ENCODE peak calls at places on chromosomes 4 and X, in nine cellular contexts. One of them, this sample, is unnamed.

GRCh38 chr4:143386812-143387211 is 50.1 kb downstream of the GAB1 start:
- DNase-seq in fibroblast of pulmonary artery: peak
- DNase-seq in HCT116: no peak
- DNase-seq in keratinocyte: no peak
- DNase-seq in upper lobe of right lung: no peak
- DNase-seq in brain microvascular endothelial cell: peak
- DNase-seq in NB4: no peak
- DNase-seq in retinal pigment epithelial cell: no peak
- DNase-seq in AG10803: no peak
- DNase-seq in this sample: no peak

GRCh38 chrX:134636859-134637258 is 21.4 kb downstream of the PLAC1 start:
- DNase-seq in keratinocyte: no peak
- DNase-seq in HCT116: no peak
- DNase-seq in brain microvascular endothelial cell: no peak
- DNase-seq in AG10803: peak
- DNase-seq in retinal pigment epithelial cell: no peak
- DNase-seq in NB4: no peak
- DNase-seq in fibroblast of pulmonary artery: peak
- DNase-seq in upper lobe of right lung: no peak
- DNase-seq in this sample: no peak

GRCh38 chrX:121258545-121258944 is 211.1 kb downstream of the GLUD2 start:
- DNase-seq in upper lobe of right lung: no peak
- DNase-seq in brain microvascular endothelial cell: no peak
- DNase-seq in HCT116: no peak
- DNase-seq in keratinocyte: no peak
- DNase-seq in AG10803: no peak
- DNase-seq in fibroblast of pulmonary artery: no peak
- DNase-seq in NB4: no peak
- DNase-seq in retinal pigment epithelial cell: no peak
- DNase-seq in this sample: no peak

GRCh38 chr4:145762719-145763118 is 82.8 kb downstream of the C4orf51 start:
- DNase-seq in brain microvascular endothelial cell: no peak
- DNase-seq in upper lobe of right lung: no peak
- DNase-seq in fibroblast of pulmonary artery: no peak
- DNase-seq in NB4: no peak
- DNase-seq in AG10803: no peak
- DNase-seq in retinal pigment epithelial cell: no peak
- DNase-seq in HCT116: no peak
- DNase-seq in keratinocyte: no peak
- DNase-seq in this sample: no peak

GRCh38 chr4:115580901-115581300 is 467.5 kb upstream of the NDST4 start:
- DNase-seq in AG10803: no peak
- DNase-seq in fibroblast of pulmonary artery: no peak
- DNase-seq in retinal pigment epithelial cell: no peak
- DNase-seq in brain microvascular endothelial cell: no peak
- DNase-seq in upper lobe of right lung: no peak
- DNase-seq in keratinocyte: no peak
- DNase-seq in NB4: no peak
- DNase-seq in HCT116: no peak
- DNase-seq in this sample: no peak

GRCh38 chr4:150337709-150338108 is 244.2 kb upstream of the MAB21L2 start:
- DNase-seq in HCT116: no peak
- DNase-seq in AG10803: peak
- DNase-seq in upper lobe of right lung: no peak
- DNase-seq in keratinocyte: no peak
- DNase-seq in brain microvascular endothelial cell: no peak
- DNase-seq in retinal pigment epithelial cell: peak
- DNase-seq in fibroblast of pulmonary artery: peak
- DNase-seq in NB4: no peak
- DNase-seq in this sample: no peak

GRCh38 chrX:13398073-13398823 is 78.4 kb upstream of the ATXN3L start:
- DNase-seq in keratinocyte: peak
- DNase-seq in brain microvascular endothelial cell: peak
- DNase-seq in retinal pigment epithelial cell: peak
- DNase-seq in upper lobe of right lung: no peak
- DNase-seq in NB4: peak
- DNase-seq in fibroblast of pulmonary artery: peak
- DNase-seq in AG10803: peak
- DNase-seq in HCT116: peak
- DNase-seq in this sample: no peak

GRCh38 chr4:183449193-183449888 is 4.9 kb downstream of the CDKN2AIP start:
- DNase-seq in HCT116: no peak
- DNase-seq in NB4: no peak
- DNase-seq in retinal pigment epithelial cell: peak
- DNase-seq in fibroblast of pulmonary artery: peak
- DNase-seq in upper lobe of right lung: no peak
- DNase-seq in brain microvascular endothelial cell: peak
- DNase-seq in keratinocyte: no peak
- DNase-seq in AG10803: peak
- DNase-seq in this sample: no peak

GRCh38 chrX:140701480-140701879 is 8.1 kb upstream of the LINC00632 start:
- DNase-seq in NB4: peak
- DNase-seq in keratinocyte: no peak
- DNase-seq in fibroblast of pulmonary artery: peak
- DNase-seq in retinal pigment epithelial cell: no peak
- DNase-seq in HCT116: no peak
- DNase-seq in brain microvascular endothelial cell: peak
- DNase-seq in AG10803: peak
- DNase-seq in upper lobe of right lung: no peak
- DNase-seq in this sample: no peak

GRCh38 chr4:79598801-79599200 is 190.8 kb upstream of the GK2 start:
- DNase-seq in brain microvascular endothelial cell: no peak
- DNase-seq in upper lobe of right lung: no peak
- DNase-seq in retinal pigment epithelial cell: no peak
- DNase-seq in keratinocyte: no peak
- DNase-seq in NB4: no peak
- DNase-seq in AG10803: no peak
- DNase-seq in fibroblast of pulmonary artery: no peak
- DNase-seq in HCT116: no peak
- DNase-seq in this sample: no peak

GRCh38 chrX:84156831-84157230 is 31.2 kb downstream of the RPS6KA6 start:
- DNase-seq in keratinocyte: no peak
- DNase-seq in brain microvascular endothelial cell: no peak
- DNase-seq in upper lobe of right lung: no peak
- DNase-seq in fibroblast of pulmonary artery: no peak
- DNase-seq in AG10803: no peak
- DNase-seq in NB4: no peak
- DNase-seq in HCT116: no peak
- DNase-seq in retinal pigment epithelial cell: no peak
- DNase-seq in this sample: no peak

GRCh38 chr4:90095000-90095399 is 32.2 kb upstream of the CCSER1 start:
- DNase-seq in brain microvascular endothelial cell: no peak
- DNase-seq in fibroblast of pulmonary artery: no peak
- DNase-seq in upper lobe of right lung: no peak
- DNase-seq in AG10803: no peak
- DNase-seq in HCT116: no peak
- DNase-seq in NB4: no peak
- DNase-seq in keratinocyte: no peak
- DNase-seq in retinal pigment epithelial cell: peak
- DNase-seq in this sample: no peak

GRCh38 chr4:112083587-112084347 is 61.5 kb upstream of the FAM241A start:
- DNase-seq in AG10803: no peak
- DNase-seq in upper lobe of right lung: no peak
- DNase-seq in NB4: no peak
- DNase-seq in keratinocyte: no peak
- DNase-seq in fibroblast of pulmonary artery: peak
- DNase-seq in brain microvascular endothelial cell: peak
- DNase-seq in HCT116: no peak
- DNase-seq in retinal pigment epithelial cell: no peak
- DNase-seq in this sample: no peak

GRCh38 chrX:103175944-103176753 is 38.8 kb upstream of the BEX4 start:
- DNase-seq in AG10803: peak
- DNase-seq in fibroblast of pulmonary artery: peak
- DNase-seq in upper lobe of right lung: no peak
- DNase-seq in retinal pigment epithelial cell: no peak
- DNase-seq in HCT116: no peak
- DNase-seq in keratinocyte: no peak
- DNase-seq in NB4: peak
- DNase-seq in brain microvascular endothelial cell: peak
- DNase-seq in this sample: peak

GRCh38 chrX:102067966-102068723 is 57.3 kb upstream of the TCEAL2 start:
- DNase-seq in NB4: peak
- DNase-seq in HCT116: no peak
- DNase-seq in AG10803: peak
- DNase-seq in fibroblast of pulmonary artery: peak
- DNase-seq in brain microvascular endothelial cell: peak
- DNase-seq in retinal pigment epithelial cell: no peak
- DNase-seq in keratinocyte: no peak
- DNase-seq in upper lobe of right lung: no peak
- DNase-seq in this sample: no peak

GRCh38 chr4:21181716-21182115 is 481.5 kb downstream of the PACRGL start:
- DNase-seq in NB4: no peak
- DNase-seq in upper lobe of right lung: no peak
- DNase-seq in AG10803: no peak
- DNase-seq in fibroblast of pulmonary artery: no peak
- DNase-seq in HCT116: no peak
- DNase-seq in retinal pigment epithelial cell: no peak
- DNase-seq in keratinocyte: no peak
- DNase-seq in brain microvascular endothelial cell: no peak
- DNase-seq in this sample: no peak

GRCh38 chr4:21184788-21185187 is 484.5 kb downstream of the PACRGL start:
- DNase-seq in AG10803: no peak
- DNase-seq in fibroblast of pulmonary artery: no peak
- DNase-seq in HCT116: no peak
- DNase-seq in keratinocyte: no peak
- DNase-seq in retinal pigment epithelial cell: no peak
- DNase-seq in upper lobe of right lung: no peak
- DNase-seq in NB4: no peak
- DNase-seq in brain microvascular endothelial cell: no peak
- DNase-seq in this sample: no peak
- TF ChIP-seq CTCF in AG10803: no peak
- TF ChIP-seq CTCF in fibroblast of pulmonary artery: no peak
- TF ChIP-seq CTCF in HCT116: no peak
- TF ChIP-seq CTCF in keratinocyte: no peak
- TF ChIP-seq CTCF in retinal pigment epithelial cell: no peak
- TF ChIP-seq CTCF in upper lobe of right lung: no peak
- TF ChIP-seq CTCF in NB4: no peak
- TF ChIP-seq CTCF in brain microvascular endothelial cell: no peak
- TF ChIP-seq CTCF in this sample: no peak

GRCh38 chr4:83618991-83619390 is 83.1 kb downstream of the GPAT3 start:
- DNase-seq in brain microvascular endothelial cell: no peak
- DNase-seq in NB4: peak
- DNase-seq in fibroblast of pulmonary artery: peak
- DNase-seq in upper lobe of right lung: no peak
- DNase-seq in keratinocyte: peak
- DNase-seq in AG10803: peak
- DNase-seq in HCT116: no peak
- DNase-seq in retinal pigment epithelial cell: no peak
- DNase-seq in this sample: no peak
- H3K4me3 ChIP-seq in brain microvascular endothelial cell: no peak
- H3K4me3 ChIP-seq in NB4: no peak
- H3K4me3 ChIP-seq in fibroblast of pulmonary artery: no peak
- H3K4me3 ChIP-seq in upper lobe of right lung: no peak
- H3K4me3 ChIP-seq in keratinocyte: no peak
- H3K4me3 ChIP-seq in AG10803: no peak
- H3K4me3 ChIP-seq in HCT116: peak
- H3K4me3 ChIP-seq in retinal pigment epithelial cell: no peak
- H3K4me3 ChIP-seq in this sample: no peak

GRCh38 chrX:40550069-40550468 is 30.7 kb upstream of the ATP6AP2 start:
- DNase-seq in AG10803: no peak
- DNase-seq in upper lobe of right lung: no peak
- DNase-seq in NB4: no peak
- DNase-seq in retinal pigment epithelial cell: no peak
- DNase-seq in HCT116: no peak
- DNase-seq in brain microvascular endothelial cell: no peak
- DNase-seq in fibroblast of pulmonary artery: no peak
- DNase-seq in keratinocyte: no peak
- DNase-seq in this sample: no peak

GRCh38 chrX:40546870-40547269 is 33.9 kb upstream of the ATP6AP2 start:
- DNase-seq in upper lobe of right lung: no peak
- DNase-seq in fibroblast of pulmonary artery: no peak
- DNase-seq in retinal pigment epithelial cell: no peak
- DNase-seq in brain microvascular endothelial cell: no peak
- DNase-seq in AG10803: no peak
- DNase-seq in HCT116: no peak
- DNase-seq in keratinocyte: no peak
- DNase-seq in NB4: no peak
- DNase-seq in this sample: no peak

GRCh38 chrX:40558590-40558989 is 22.2 kb upstream of the ATP6AP2 start:
- DNase-seq in upper lobe of right lung: no peak
- DNase-seq in AG10803: no peak
- DNase-seq in NB4: no peak
- DNase-seq in brain microvascular endothelial cell: no peak
- DNase-seq in fibroblast of pulmonary artery: no peak
- DNase-seq in keratinocyte: no peak
- DNase-seq in retinal pigment epithelial cell: no peak
- DNase-seq in HCT116: no peak
- DNase-seq in this sample: no peak

DNA sequence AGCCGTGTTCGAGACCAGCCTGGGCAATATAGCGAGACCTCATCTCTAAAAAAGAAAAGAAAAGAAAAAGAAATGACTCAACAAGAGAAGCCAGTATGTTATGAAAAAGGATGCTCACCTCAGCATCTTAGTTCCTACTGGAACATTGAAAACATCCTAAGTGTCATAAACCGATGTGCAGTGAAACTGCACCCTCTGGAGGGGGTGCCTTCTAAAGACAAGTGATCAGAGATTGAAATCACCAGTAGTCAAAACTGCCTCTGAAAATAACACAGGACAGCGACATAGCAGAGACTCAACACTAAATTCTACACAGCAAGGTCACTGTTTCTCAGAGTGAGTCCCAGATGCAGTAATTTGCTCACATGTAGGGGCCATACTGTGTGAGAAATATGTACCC is 28.0 kb upstream of the ATP6AP2 start:
- DNase-seq in HCT116: no peak
- DNase-seq in keratinocyte: no peak
- DNase-seq in AG10803: peak
- DNase-seq in fibroblast of pulmonary artery: peak
- DNase-seq in upper lobe of right lung: no peak
- DNase-seq in NB4: peak
- DNase-seq in retinal pigment epithelial cell: no peak
- DNase-seq in brain microvascular endothelial cell: no peak
- DNase-seq in this sample: no peak
- TF ChIP-seq CTCF in HCT116: peak
- TF ChIP-seq CTCF in keratinocyte: peak
- TF ChIP-seq CTCF in AG10803: peak
- TF ChIP-seq CTCF in fibroblast of pulmonary artery: peak
- TF ChIP-seq CTCF in upper lobe of right lung: no peak
- TF ChIP-seq CTCF in NB4: peak
- TF ChIP-seq CTCF in retinal pigment epithelial cell: peak
- TF ChIP-seq CTCF in brain microvascular endothelial cell: peak
- TF ChIP-seq CTCF in this sample: no peak

DNA sequence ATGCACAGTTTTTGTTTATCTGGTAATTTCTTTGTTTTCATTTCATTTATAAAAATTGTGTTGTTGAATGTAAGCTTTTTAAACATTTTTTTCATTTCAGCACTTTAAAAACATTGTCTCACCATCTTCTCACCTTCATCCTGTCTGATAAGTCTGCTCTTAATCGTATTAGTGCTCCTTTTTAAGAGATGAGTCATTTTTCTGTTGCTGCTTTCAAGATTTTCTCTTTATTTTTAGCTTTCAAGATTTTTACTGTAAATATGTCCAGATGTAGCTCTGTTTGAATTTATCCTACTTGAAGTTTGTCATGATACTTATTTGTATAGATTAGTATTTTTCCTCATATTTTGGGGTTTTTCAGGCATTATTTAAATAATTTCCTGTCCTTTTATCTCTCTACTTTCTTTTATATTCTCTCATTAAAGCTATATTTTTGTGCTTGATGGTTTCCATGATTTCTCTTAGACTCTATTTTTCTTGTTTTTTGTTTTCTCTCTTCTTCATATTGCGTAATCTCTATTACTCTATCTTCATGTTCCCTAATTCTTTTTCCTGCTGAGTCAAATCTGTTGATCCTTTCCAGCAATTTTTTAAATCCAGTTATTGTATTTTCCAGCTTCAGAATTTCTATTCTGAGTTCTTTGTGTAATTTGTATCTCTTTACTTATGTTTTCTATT is 1400.4 kb upstream of the PCDH7 start:
- DNase-seq in NB4: no peak
- DNase-seq in retinal pigment epithelial cell: no peak
- DNase-seq in brain microvascular endothelial cell: no peak
- DNase-seq in keratinocyte: no peak
- DNase-seq in fibroblast of pulmonary artery: no peak
- DNase-seq in AG10803: no peak
- DNase-seq in upper lobe of right lung: no peak
- DNase-seq in HCT116: no peak
- DNase-seq in this sample: no peak
- H3K4me3 ChIP-seq in NB4: no peak
- H3K4me3 ChIP-seq in retinal pigment epithelial cell: no peak
- H3K4me3 ChIP-seq in brain microvascular endothelial cell: no peak
- H3K4me3 ChIP-seq in keratinocyte: no peak
- H3K4me3 ChIP-seq in fibroblast of pulmonary artery: no peak
- H3K4me3 ChIP-seq in AG10803: no peak
- H3K4me3 ChIP-seq in upper lobe of right lung: no peak
- H3K4me3 ChIP-seq in HCT116: no peak
- H3K4me3 ChIP-seq in this sample: no peak

This sample was measured in GM12864.